ENCODE peak calls at places on chromosomes 11 and 22, in ten cellular contexts. B, O, J, K, E, L, Y, W, A and Z are unnamed samples.

GRCh38 chr11:134332189-134332631 is 422 bp downstream of the GLB1L2 start:
- DNase-seq in A (no peak), K (no peak), Y (peak; percentile 86), B (no peak), E (peak; percentile 30), J (no peak), W (peak; percentile 47), L (peak; percentile 13), O (no peak), Z (peak; percentile 34)

GRCh38 chr11:12179521-12179920 is 69.1 kb downstream of the MICAL2 start:
- DNase-seq in E (no peak), B (no peak), A (no peak), J (no peak), Y (no peak), L (no peak), W (no peak), K (no peak), O (no peak), Z (no peak)

GRCh38 chr22:37639771-37640590 is 512 bp downstream of the SH3BP1 start:
- DNase-seq in B (no peak), L (no peak), K (no peak), J (no peak), E (no peak), O (no peak), W (peak; percentile 41), Y (peak; percentile 77), A (no peak), Z (no peak)

GRCh38 chr11:122267602-122268001 is 151.6 kb upstream of the BLID start:
- DNase-seq in E (no peak), W (no peak), A (no peak), K (peak; percentile 83), Y (peak; percentile 62), J (no peak), L (no peak), B (no peak), O (peak; percentile 71), Z (no peak)

GRCh38 chr11:18700375-18700774 is 1.8 kb downstream of the TMEM86A start:
- DNase-seq in K (no peak), A (peak; percentile 82), B (no peak), J (no peak), W (no peak), E (no peak), L (no peak), Y (no peak), O (peak; percentile 33), Z (no peak)

GRCh38 chr11:27857014-27857413 is 156.8 kb upstream of the BDNF start:
- DNase-seq in O (peak; percentile 15), W (no peak), K (no peak), Y (no peak), A (no peak), J (no peak), L (no peak), B (no peak), E (no peak), Z (no peak)

GRCh38 chr11:67372993-67373915 is at the start of gene CLCF1:
- DNase-seq in E (peak; percentile 84), Y (peak; percentile 88), K (peak; percentile 87), L (peak; percentile 68), O (peak; percentile 89), W (peak; percentile 86), A (peak; percentile 71), B (peak; percentile 77), J (peak; percentile 82), Z (peak; percentile 65)

GRCh38 chr22:35140879-35141745 is 75.2 kb downstream of the ISX start:
- DNase-seq in K (no peak), B (no peak), E (no peak), L (no peak), O (peak; percentile 18), W (peak; percentile 57), Y (peak; percentile 86), A (no peak), J (no peak), Z (peak; percentile 26)

GRCh38 chr11:65699306-65699705 is 12.7 kb upstream of the KAT5 start:
- DNase-seq in K (no peak), Y (no peak), B (no peak), W (no peak), E (no peak), J (no peak), O (no peak), L (no peak), A (no peak), Z (no peak)

GRCh38 chr22:44214187-44214586 is 33.5 kb downstream of the PARVG start:
- DNase-seq in E (no peak), L (no peak), W (no peak), K (no peak), B (no peak), Y (peak; percentile 18), J (no peak), O (no peak), A (no peak), Z (no peak)

GRCh38 chr11:76705834-76706233 is 35.3 kb upstream of the LRRC32 start:
- DNase-seq in J (no peak), Y (no peak), A (no peak), K (no peak), O (no peak), E (no peak), L (no peak), B (no peak), W (peak; percentile 35), Z (no peak)

GRCh38 chr22:45242778-45243191 is 2.1 kb upstream of the KIAA0930 start:
- DNase-seq in E (no peak), J (no peak), K (no peak), L (peak; percentile 80), B (no peak), O (peak; percentile 84), Y (no peak), W (peak; percentile 6), A (peak; percentile 58), Z (peak; percentile 40)

DNA sequence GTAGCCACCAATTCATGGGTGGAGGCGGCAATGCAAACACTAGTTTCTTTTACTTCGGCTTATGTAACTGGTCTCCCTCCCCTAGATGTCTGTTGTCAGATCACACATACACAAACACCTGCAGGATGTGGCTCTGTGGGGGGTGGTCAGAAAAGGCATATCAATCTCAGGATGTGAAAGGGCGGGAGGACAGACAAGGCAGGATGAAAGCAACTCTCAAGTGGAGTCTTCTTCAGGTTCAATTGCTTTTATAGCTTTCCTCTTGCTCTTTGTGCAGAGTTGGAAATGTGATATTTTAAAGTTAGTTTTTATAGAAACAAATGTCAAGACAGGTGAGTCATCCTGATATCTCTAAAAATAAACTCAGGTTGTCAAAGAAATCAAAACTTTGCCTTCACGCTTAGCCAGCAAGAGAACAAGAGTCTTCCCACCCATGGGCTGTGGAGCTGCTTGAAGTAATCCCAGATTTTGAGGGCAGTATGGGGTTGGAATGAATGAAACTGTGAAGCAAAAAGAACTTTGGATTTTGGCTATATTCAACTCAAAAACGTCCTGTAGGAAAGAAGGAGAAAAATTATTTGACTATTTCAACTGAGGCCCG is 423.4 kb downstream of the GUCY1A2 start:
- DNase-seq in E (no peak), A (no peak), O (peak; percentile 73), K (peak; percentile 6), Y (peak; percentile 81), L (no peak), W (no peak), J (no peak), B (no peak), Z (no peak)
- H3K9me3 ChIP-seq in E (no peaks in the 10 kb centered on the region), A (no peaks in the 10 kb centered on the region), O (no peaks in the 10 kb centered on the region), K (no peaks in the 10 kb centered on the region), Y (peaks cover 4% of the 10 kb centered on the region), L (no peaks in the 10 kb centered on the region), W (no peaks in the 10 kb centered on the region), J (no peaks in the 10 kb centered on the region), B (peaks cover 4% of the 10 kb centered on the region), Z (no peaks in the 10 kb centered on the region)

DNA sequence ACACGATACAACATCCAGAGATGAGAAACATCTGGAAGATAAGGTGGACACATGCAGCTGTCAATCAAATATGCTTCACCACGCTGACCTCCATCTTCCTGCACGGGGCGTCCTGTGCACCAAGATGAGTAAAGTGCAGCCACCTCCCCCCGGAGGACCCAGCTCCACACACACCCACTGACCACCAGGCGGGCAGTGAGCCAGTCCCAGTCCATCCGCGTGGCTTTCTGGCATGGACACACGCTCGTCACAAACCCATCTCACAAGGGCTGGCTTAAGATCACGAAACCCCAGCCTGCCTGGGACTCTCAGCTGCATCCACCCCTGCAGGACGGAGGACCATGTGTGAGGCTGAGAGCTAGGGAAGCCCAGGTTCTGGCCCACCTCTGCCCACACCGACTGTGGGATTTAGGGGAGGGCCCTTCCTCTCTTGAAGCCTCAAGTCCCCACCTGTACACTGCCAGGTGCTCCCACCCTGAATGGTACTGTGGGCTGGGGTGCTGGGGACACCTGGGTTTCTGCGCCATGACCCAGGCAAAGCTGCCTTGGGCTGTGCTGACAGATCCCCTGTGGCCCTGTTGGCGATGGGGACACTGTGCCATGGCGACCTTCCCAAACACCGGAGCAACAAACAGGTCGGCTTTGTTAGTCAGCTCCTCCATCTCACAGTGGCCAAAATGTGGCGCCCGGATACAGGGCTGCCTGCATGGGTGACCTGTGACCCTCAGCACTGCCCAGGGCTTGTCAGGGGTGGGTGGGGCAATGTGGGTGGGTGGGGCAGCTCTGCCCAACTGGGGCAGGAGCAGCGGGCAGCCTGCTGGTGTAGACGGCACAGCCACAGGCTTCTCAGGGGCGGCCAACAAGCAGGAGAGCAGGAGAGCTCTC is 629.0 kb downstream of the TBC1D22A start:
- DNase-seq in B (no peak), E (no peak), O (no peak), Y (no peak), A (no peak), L (no peak), J (no peak), K (no peak), W (no peak), Z (no peak)
- H3K9me3 ChIP-seq in B (no peaks in the 10 kb centered on the region), E (no peaks in the 10 kb centered on the region), O (no peaks in the 10 kb centered on the region), Y (peaks cover 39% of the 10 kb centered on the region), A (no peaks in the 10 kb centered on the region), L (no peaks in the 10 kb centered on the region), J (no peaks in the 10 kb centered on the region), K (peaks cover 4% of the 10 kb centered on the region), W (no peaks in the 10 kb centered on the region), Z (no peaks in the 10 kb centered on the region)

DNA sequence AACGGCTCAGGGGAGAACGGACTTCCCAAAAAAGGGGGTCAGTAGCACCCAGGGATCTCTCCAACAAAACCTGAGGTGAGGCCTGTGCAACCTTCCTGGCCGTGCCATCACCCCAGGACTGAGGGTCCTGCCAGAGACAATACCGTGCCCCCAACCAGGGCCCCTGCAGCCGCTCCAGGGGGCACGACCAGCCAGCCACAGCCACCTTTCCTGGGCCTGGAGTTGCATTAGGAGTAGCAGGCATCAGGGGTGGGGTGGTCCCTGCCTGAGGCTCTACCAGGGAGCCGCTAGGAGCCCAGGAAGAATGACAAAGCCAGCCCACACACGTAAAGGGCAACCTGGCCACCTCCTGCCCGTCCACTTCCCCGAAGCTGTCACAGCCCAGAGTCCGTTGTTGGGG is 137.8 kb downstream of the BRD1 start:
- DNase-seq in K (no peak), E (no peak), W (no peak), A (no peak), Y (peak; percentile 14), L (no peak), O (no peak), J (no peak), B (no peak), Z (no peak)
- H3K9me3 ChIP-seq in K (peaks cover 6% of the 10 kb centered on the region), E (no peaks in the 10 kb centered on the region), W (no peaks in the 10 kb centered on the region), A (peaks cover 9% of the 10 kb centered on the region), Y (no peaks in the 10 kb centered on the region), L (no peaks in the 10 kb centered on the region), O (no peaks in the 10 kb centered on the region), J (no peaks in the 10 kb centered on the region), B (no peaks in the 10 kb centered on the region), Z (no peaks in the 10 kb centered on the region)

DNA sequence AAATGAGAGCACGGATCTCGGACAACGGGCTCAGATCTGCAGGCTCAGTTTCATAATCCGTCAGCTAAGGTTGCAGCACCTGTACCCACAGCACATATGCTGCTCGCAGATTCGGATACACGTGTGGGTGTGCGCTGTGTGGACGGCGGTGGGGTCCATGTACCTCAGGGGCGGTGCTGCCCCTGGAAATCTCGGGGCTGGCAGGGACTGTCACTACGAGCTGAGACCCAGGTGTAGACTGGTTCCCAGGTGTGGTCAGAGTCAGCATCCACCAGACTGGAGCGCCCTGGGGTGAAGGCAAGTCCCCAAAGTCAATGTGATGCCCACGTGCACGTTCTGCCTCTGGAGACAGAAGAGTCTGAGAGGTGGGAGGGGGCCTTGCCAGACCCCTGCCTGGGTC is 989.3 kb downstream of the BRD1 start:
- DNase-seq in W (no peak), J (no peak), B (no peak), Y (no peak), E (no peak), O (no peak), L (no peak), A (no peak), K (no peak), Z (no peak)
- H3K9me3 ChIP-seq in W (no peaks in the 10 kb centered on the region), J (no peaks in the 10 kb centered on the region), B (no peaks in the 10 kb centered on the region), Y (no peaks in the 10 kb centered on the region), E (no peaks in the 10 kb centered on the region), O (no peaks in the 10 kb centered on the region), L (no peaks in the 10 kb centered on the region), A (no peaks in the 10 kb centered on the region), K (peaks cover 10% of the 10 kb centered on the region), Z (no peaks in the 10 kb centered on the region)